ENCODE peak calls at places on chromosomes 12 and 14, in ten cellular contexts. Z is fibroblast of pulmonary artery; G is GM12891; C is esophagus squamous epithelium; A is AML-193; E is body of pancreas; K is NCI-H774; Q is COR-L47; T is activated CD8-positive, alpha-beta memory T cell treated with anti-CD3 and anti-CD28 coated beads for 48 hours; P is stimulated activated CD8-positive, alpha-beta memory T cell treated with anti-CD3 and anti-CD28 coated beads, Interleukin-2, amount 100 ng/mL, for 48 hours. F is an unnamed sample.

GRCh38 chr12:78209851-78210493 is 379.3 kb downstream of the NAV3 start:
- DNase-seq in Z (no peak), G (no peak), C (no peak), A (no peak), E (no peak), K (peak; percentile 96), Q (peak; percentile 75), T (no peak), P (no peak), F (no peak)

GRCh38 chr12:121085842-121086353 is 46.8 kb upstream of the P2RX7 start:
- DNase-seq in Z (no peak), G (no peak), C (no peak), A (no peak), E (no peak), K (no peak), Q (no peak), T (no peak), P (no peak), F (no peak)

GRCh38 chr12:124904306-124905098 is 9.9 kb downstream of the UBC start:
- DNase-seq in Z (peak; percentile 97), G (no peak), C (no peak), A (no peak), E (peak; percentile 87), K (no peak), Q (no peak), T (no peak), P (no peak), F (no peak)

GRCh38 chr12:34297126-34297789 is 275.0 kb downstream of the ALG10 start:
- DNase-seq in Z (no peak), G (no peak), C (no peak), A (no peak), E (no peak), K (no peak), Q (no peak), T (no peak), P (no peak), F (no peak)

GRCh38 chr12:74747305-74747704 is 209.7 kb downstream of the ATXN7L3B start:
- DNase-seq in Z (peak; percentile 13), G (no peak), C (no peak), A (no peak), E (no peak), K (no peak), Q (no peak), T (no peak), P (no peak), F (no peak)

GRCh38 chr12:99498756-99499155 is 148.8 kb upstream of the GARIN6 start:
- DNase-seq in Z (no peak), G (no peak), C (no peak), A (no peak), E (no peak), K (no peak), Q (no peak), T (no peak), P (no peak), F (no peak)

GRCh38 chr12:92146865-92147264 is 1.2 kb upstream of the BTG1 start:
- DNase-seq in Z (no peak), G (no peak), C (no peak), A (no peak), E (no peak), K (no peak), Q (no peak), T (no peak), P (no peak), F (no peak)

GRCh38 chr14:46951103-46951502 is 299.5 kb upstream of the RPL10L start:
- DNase-seq in Z (no peak), G (no peak), C (no peak), A (no peak), E (no peak), K (no peak), Q (no peak), T (no peak), P (no peak), F (no peak)

GRCh38 chr14:92005019-92005418 is 34.8 kb downstream of the TRIP11 start:
- DNase-seq in Z (no peak), G (no peak), C (no peak), A (no peak), E (no peak), K (no peak), Q (no peak), T (no peak), P (no peak), F (no peak)

GRCh38 chr12:28239918-28240317 is 49.7 kb downstream of the CCDC91 start:
- DNase-seq in Z (no peak), G (no peak), C (no peak), A (no peak), E (no peak), K (no peak), Q (no peak), T (no peak), P (no peak), F (no peak)

GRCh38 chr14:57583396-57583795 is 89.7 kb upstream of the CCDC198 start:
- DNase-seq in Z (no peak), G (no peak), C (no peak), A (no peak), E (no peak), K (no peak), Q (no peak), T (no peak), P (no peak), F (no peak)

GRCh38 chr14:89616425-89617141 is 199.6 kb upstream of the FOXN3 start:
- DNase-seq in Z (peak; percentile 60), G (peak; percentile 44), C (no peak), A (no peak), E (no peak), K (no peak), Q (peak; percentile 40), T (no peak), P (no peak), F (no peak)

GRCh38 chr12:98997899-98998298 is 352.8 kb downstream of the APAF1 start:
- DNase-seq in Z (no peak), G (no peak), C (no peak), A (no peak), E (peak; percentile 40), K (no peak), Q (no peak), T (no peak), P (no peak), F (no peak)

GRCh38 chr14:91231446-91231845 is 13.1 kb downstream of the GPR68 start:
- DNase-seq in Z (no peak), G (no peak), C (no peak), A (no peak), E (no peak), K (no peak), Q (no peak), T (no peak), P (no peak), F (no peak)

GRCh38 chr12:91326043-91327027 is 143.7 kb upstream of the DCN start:
- DNase-seq in Z (peak; percentile 81), G (peak; percentile 1), C (no peak), A (peak; percentile 38), E (peak; percentile 60), K (peak; percentile 24), Q (peak; percentile 2), T (peak; percentile 10), P (no peak), F (peak; percentile 0)

GRCh38 chr12:24039113-24039525 is 89.6 kb upstream of the SOX5 start:
- DNase-seq in Z (peak; percentile 95), G (no peak), C (no peak), A (no peak), E (no peak), K (no peak), Q (no peak), T (no peak), P (no peak), F (no peak)